ENCODE peak calls at places on chromosomes 2 and 18, in seven cellular contexts. A is Peyer's patch, J is upper lobe of right lung, R is adrenal gland, L is foreskin keratinocyte, B is Karpas-422, K is ascending aorta. E is an unnamed sample.

GRCh38 chr2:144914622-144915230 is 394.8 kb upstream of the ZEB2 start:
- DNase-seq in A (no peak), J (no peak), R (no peak), L (peak; percentile 64), B (no peak), K (no peak), E (no peak)

GRCh38 chr2:7510353-7510752 is 593.1 kb downstream of the RNF144A start:
- DNase-seq in A (no peak), J (no peak), R (no peak), L (no peak), B (peak; percentile 54), K (no peak), E (no peak)

GRCh38 chr2:2825516-2826208 is 494.6 kb upstream of the MYT1L start:
- DNase-seq in A (peak; percentile 14), J (no peak), R (no peak), L (no peak), B (no peak), K (no peak), E (no peak)

GRCh38 chr2:98013407-98014042 is 17.8 kb upstream of the TMEM131 start:
- DNase-seq in A (no peak), J (no peak), R (no peak), L (no peak), B (peak; percentile 55), K (no peak), E (no peak)

GRCh38 chr2:5691659-5692529 is at the start of gene SOX11:
- DNase-seq in A (no peak), J (no peak), R (no peak), L (peak; percentile 78), B (no peak), K (no peak), E (no peak)

GRCh38 chr2:179478771-179479170 is 214.1 kb upstream of the SESTD1 start:
- DNase-seq in A (no peak), J (no peak), R (no peak), L (no peak), B (no peak), K (no peak), E (no peak)

GRCh38 chr18:22250591-22250996 is 81.2 kb downstream of the GATA6 start:
- DNase-seq in A (no peak), J (no peak), R (no peak), L (peak; percentile 17), B (peak; percentile 23), K (no peak), E (no peak)

GRCh38 chr18:4208408-4208807 is 246.7 kb downstream of the DLGAP1 start:
- DNase-seq in A (no peak), J (no peak), R (no peak), L (no peak), B (no peak), K (no peak), E (no peak)

GRCh38 chr2:191922736-191923651 is 76.1 kb upstream of the CAVIN2 start:
- DNase-seq in A (no peak), J (no peak), R (no peak), L (no peak), B (no peak), K (no peak), E (no peak)

DNA sequence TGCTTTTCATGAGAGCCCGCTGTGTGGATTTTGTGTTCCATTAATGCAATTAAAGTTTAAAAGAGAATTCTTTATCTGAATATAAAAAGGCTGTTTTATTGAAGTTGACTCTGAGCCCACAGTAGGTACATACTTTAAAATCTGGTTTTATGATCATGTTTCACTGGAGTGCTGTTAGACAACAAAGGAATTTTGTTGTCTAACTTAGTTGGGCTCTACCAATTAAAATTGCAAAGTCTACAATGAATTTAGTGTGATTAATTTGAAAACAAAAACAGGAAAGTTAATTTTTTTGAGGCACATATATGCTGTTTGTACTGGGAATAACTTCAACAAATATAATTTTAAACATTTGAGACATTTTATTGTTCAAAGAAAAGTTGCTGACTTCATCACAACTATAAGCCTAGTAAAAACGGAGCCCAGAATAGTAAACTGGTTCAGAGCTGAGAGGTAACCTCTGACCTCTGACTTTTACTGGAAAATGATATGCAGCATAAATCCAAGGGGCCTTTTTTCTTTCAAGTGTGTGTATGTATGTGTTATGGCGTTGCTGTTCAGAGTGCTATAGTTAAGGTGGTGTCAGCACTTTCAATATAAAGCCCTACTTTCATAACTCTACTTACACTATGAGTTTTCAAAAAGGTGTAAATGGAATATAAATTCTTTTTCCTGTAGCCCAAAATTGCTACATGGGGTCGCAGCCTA is 30.2 kb downstream of the MEIS1 start:
- DNase-seq in A (no peak), J (no peak), R (no peak), L (no peak), B (no peak), K (no peak), E (no peak)
- H3K4me1 ChIP-seq in A (no peaks in the 10 kb centered on the region), J (peaks cover 33% of the 10 kb centered on the region), R (peaks cover 90% of the 10 kb centered on the region), L (no peaks in the 10 kb centered on the region), B (peaks cover 32% of the 10 kb centered on the region), K (peaks cover 15% of the 10 kb centered on the region), E (no peaks in the 10 kb centered on the region)

DNA sequence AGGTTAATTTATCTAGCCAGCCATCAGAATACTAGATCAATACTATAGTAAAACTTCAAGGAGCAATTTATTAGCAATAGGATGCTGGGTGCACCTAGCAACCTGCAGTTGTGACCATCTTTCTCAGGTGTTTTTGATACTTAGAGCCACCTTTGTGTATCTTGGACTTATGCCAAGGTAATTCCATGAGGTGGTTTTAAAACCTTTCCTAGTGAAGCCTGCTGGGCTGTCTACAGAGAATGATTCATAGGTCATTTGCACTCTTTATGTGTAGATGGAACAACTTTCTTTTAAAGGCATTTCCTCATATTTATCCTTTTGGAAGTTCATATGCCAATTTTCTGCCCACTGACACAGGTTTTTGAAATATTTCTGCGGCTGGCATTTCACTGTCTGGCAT is 1030.1 kb upstream of the POU3F3 start:
- DNase-seq in A (no peak), J (no peak), R (no peak), L (peak; percentile 13), B (no peak), K (no peak), E (no peak)
- H3K4me1 ChIP-seq in A (no peaks in the 10 kb centered on the region), J (no peaks in the 10 kb centered on the region), R (no peaks in the 10 kb centered on the region), L (no peaks in the 10 kb centered on the region), B (no peaks in the 10 kb centered on the region), K (no peaks in the 10 kb centered on the region), E (no peaks in the 10 kb centered on the region)

DNA sequence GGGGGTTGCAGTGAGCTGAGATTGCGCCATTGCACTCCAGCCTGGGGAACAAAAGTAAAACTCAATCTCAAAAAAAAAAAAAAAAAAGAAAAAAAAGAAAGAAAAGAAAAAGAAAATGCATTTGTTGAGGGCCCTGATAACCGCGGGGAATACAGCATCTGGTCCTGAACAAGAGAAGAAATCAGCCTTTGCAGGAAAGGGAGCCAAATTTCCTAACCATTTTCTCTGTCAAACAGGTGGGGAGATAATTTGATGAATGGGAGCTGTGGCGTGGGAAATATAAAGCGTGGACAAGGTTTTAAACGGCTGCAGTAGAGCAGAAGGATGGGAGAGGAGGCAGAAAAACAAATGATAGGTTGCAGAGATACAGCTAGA is 864 bp downstream of the E2F6 start:
- DNase-seq in A (no peak), J (no peak), R (no peak), L (no peak), B (no peak), K (no peak), E (no peak)
- H3K4me1 ChIP-seq in A (no peaks in the 10 kb centered on the region), J (peaks cover 22% of the 10 kb centered on the region), R (peaks cover 36% of the 10 kb centered on the region), L (no peaks in the 10 kb centered on the region), B (peaks cover 38% of the 10 kb centered on the region), K (peaks cover 20% of the 10 kb centered on the region), E (peaks cover 20% of the 10 kb centered on the region)

GRCh38 chr2:181305151-181306123 is 151.7 kb upstream of the ITGA4 start:
- DNase-seq in A (no peak), J (no peak), R (no peak), L (no peak), B (peak; percentile 92), K (no peak), E (no peak)

GRCh38 chr2:181306785-181307184 is 150.4 kb upstream of the ITGA4 start:
- DNase-seq in A (no peak), J (no peak), R (no peak), L (no peak), B (peak; percentile 79), K (no peak), E (peak; percentile 61)

GRCh38 chr2:181309161-181309560 is 148.0 kb upstream of the ITGA4 start:
- DNase-seq in A (no peak), J (no peak), R (no peak), L (no peak), B (peak; percentile 86), K (no peak), E (no peak)

GRCh38 chr2:181308731-181309130 is 148.5 kb upstream of the ITGA4 start:
- DNase-seq in A (no peak), J (no peak), R (no peak), L (no peak), B (peak; percentile 76), K (no peak), E (no peak)

GRCh38 chr2:181307203-181307991 is 149.8 kb upstream of the ITGA4 start:
- DNase-seq in A (no peak), J (no peak), R (no peak), L (no peak), B (peak; percentile 68), K (no peak), E (no peak)
- H3K4me1 ChIP-seq in A (no peaks in the 10 kb centered on the region), J (peaks cover 3% of the 10 kb centered on the region), R (no peaks in the 10 kb centered on the region), L (no peaks in the 10 kb centered on the region), B (peaks cover 95% of the 10 kb centered on the region), K (no peaks in the 10 kb centered on the region), E (peaks cover 48% of the 10 kb centered on the region)

DNA sequence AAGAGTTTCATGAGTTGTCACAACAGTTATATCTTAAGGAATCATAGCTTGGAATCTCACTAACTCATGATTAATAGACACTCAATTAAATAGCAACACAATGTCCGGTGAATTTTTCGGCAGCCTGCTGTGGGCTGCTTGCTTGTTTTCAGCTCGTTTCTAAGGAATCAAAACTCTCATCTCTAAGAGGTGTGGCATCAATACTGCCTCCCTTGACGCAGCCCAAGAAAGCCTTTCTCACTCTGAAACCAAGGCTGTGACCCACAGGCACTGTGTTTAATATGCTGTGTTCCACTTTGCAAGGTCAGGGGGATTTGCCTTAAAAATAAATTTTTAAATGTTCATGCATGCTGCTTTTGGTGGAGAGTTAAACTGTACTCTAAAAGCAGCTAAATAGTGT is 5.4 kb downstream of the DCC start:
- DNase-seq in A (no peak), J (no peak), R (no peak), L (no peak), B (no peak), K (no peak), E (no peak)
- H3K4me1 ChIP-seq in A (no peaks in the 10 kb centered on the region), J (no peaks in the 10 kb centered on the region), R (no peaks in the 10 kb centered on the region), L (no peaks in the 10 kb centered on the region), B (no peaks in the 10 kb centered on the region), K (no peaks in the 10 kb centered on the region), E (no peaks in the 10 kb centered on the region)

DNA sequence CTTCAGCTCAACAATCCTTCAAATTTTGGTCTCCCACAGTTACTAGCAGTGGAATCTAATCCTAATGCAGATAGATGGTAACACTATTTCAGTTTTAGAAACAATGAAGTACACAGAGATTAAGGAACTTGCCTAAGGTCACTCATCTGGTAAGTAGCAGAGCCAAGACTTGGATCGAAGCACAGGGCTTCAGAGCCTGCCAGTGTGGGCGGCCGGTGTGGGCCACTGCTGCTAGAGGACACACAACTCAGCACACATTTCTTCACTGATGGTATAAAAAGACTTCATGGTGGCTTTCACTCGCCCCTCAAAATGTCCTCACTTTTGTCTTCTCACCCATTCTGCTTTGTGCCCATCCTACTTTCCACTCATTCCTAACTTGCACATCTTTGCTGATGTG is 11.1 kb downstream of the C2orf74 start:
- DNase-seq in A (no peak), J (no peak), R (no peak), L (no peak), B (no peak), K (no peak), E (no peak)
- H3K4me1 ChIP-seq in A (no peaks in the 10 kb centered on the region), J (peaks cover 7% of the 10 kb centered on the region), R (peaks cover 2% of the 10 kb centered on the region), L (peaks cover 6% of the 10 kb centered on the region), B (peaks cover 9% of the 10 kb centered on the region), K (peaks cover 2% of the 10 kb centered on the region), E (peaks cover 11% of the 10 kb centered on the region)

GRCh38 chr2:85998071-85998991 is 107.4 kb downstream of the POLR1A start:
- DNase-seq in A (no peak), J (peak; percentile 48), R (no peak), L (no peak), B (no peak), K (no peak), E (no peak)
- H3K4me1 ChIP-seq in A (no peaks in the 10 kb centered on the region), J (peaks cover 64% of the 10 kb centered on the region), R (peaks cover 56% of the 10 kb centered on the region), L (no peaks in the 10 kb centered on the region), B (peaks cover 9% of the 10 kb centered on the region), K (peaks cover 64% of the 10 kb centered on the region), E (peaks cover 76% of the 10 kb centered on the region)